ENCODE peak calls at places on chromosomes 5 and 9, in eight cellular contexts. G is left lung; A is BE2C; O is right atrium auricular region; D is CD8-positive, alpha-beta memory T cell; Y is hepatocyte; B is naive thymus-derived CD4-positive, alpha-beta T cell; Q is uterus. Z is an unnamed sample.

GRCh38 chr5:160464466-160464797 is 42.8 kb downstream of the PTTG1 start:
- DNase-seq in G (no peak), A (no peak), O (no peak), D (no peak), Y (no peak), B (no peak), Q (no peak), Z (no peak)

GRCh38 chr9:79149585-79149984 is 422.2 kb upstream of the TLE4 start:
- DNase-seq in G (no peak), A (no peak), O (no peak), D (no peak), Y (no peak), B (no peak), Q (no peak), Z (no peak)

GRCh38 chr5:172540099-172540870 is 86.0 kb upstream of the SH3PXD2B start:
- DNase-seq in G (no peak), A (no peak), O (peak; percentile 36), D (no peak), Y (no peak), B (no peak), Q (peak; percentile 10), Z (no peak)

GRCh38 chr5:72921886-72922285 is 34.0 kb upstream of the FCHO2 start:
- DNase-seq in G (no peak), A (no peak), O (no peak), D (no peak), Y (no peak), B (no peak), Q (no peak), Z (no peak)

GRCh38 chr9:127109212-127109711 is 13.2 kb downstream of the ANGPTL2 start:
- DNase-seq in G (no peak), A (no peak), O (no peak), D (no peak), Y (no peak), B (no peak), Q (no peak), Z (no peak)

GRCh38 chr5:18197734-18198133 is 563.5 kb downstream of the TAF11L14 start:
- DNase-seq in G (no peak), A (no peak), O (no peak), D (no peak), Y (no peak), B (no peak), Q (no peak), Z (no peak)

GRCh38 chr5:136192526-136193395 is at the start of gene SMIM32:
- DNase-seq in G (no peak), A (peak; percentile 42), O (peak; percentile 38), D (no peak), Y (peak; percentile 62), B (no peak), Q (no peak), Z (no peak)

GRCh38 chr9:116495725-116496124 is 191.4 kb upstream of the TRIM32 start:
- DNase-seq in G (no peak), A (no peak), O (no peak), D (no peak), Y (no peak), B (no peak), Q (no peak), Z (no peak)

GRCh38 chr5:142293486-142293885 is 31.3 kb downstream of the SPRY4 start:
- DNase-seq in G (no peak), A (no peak), O (no peak), D (no peak), Y (no peak), B (no peak), Q (no peak), Z (no peak)

DNA sequence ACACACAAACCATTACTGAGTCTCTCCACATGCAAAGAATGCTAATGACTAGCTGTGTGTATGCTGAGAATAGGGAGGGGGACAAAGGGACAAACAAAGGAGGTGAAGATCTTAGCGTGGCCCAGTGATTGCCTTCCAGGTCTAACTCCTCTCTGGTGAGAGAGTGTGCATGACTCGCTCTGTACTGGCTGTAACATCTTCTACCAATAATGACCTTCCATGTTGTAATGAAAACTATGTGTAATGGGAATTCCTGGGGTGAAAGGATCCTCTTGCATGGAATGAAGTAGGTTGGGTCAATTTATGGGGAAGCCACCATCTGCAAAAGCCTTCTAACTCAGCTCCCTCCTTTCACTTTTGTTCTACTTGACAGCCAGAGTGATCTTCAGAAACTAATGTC is 24.4 kb upstream of the GPR151 start:
- DNase-seq in G (no peak), A (no peak), O (no peak), D (no peak), Y (no peak), B (no peak), Q (no peak), Z (no peak)
- H3K4me3 ChIP-seq in G (no peak overlapping the region), A (no peak overlapping the region), O (no peak overlapping the region), D (no peak overlapping the region), Y (no peak overlapping the region), B (no peak overlapping the region), Q (no peak overlapping the region), Z (no peak overlapping the region)

GRCh38 chr5:140764177-140765020 is 21.5 kb upstream of the PCDHA1 start:
- DNase-seq in G (no peak), A (no peak), O (no peak), D (no peak), Y (no peak), B (no peak), Q (no peak), Z (no peak)
- H3K9me3 ChIP-seq in G (peaks cover 6% of the 10 kb centered on the region), A (no peaks in the 10 kb centered on the region), O (peaks cover 45% of the 10 kb centered on the region), D (peaks cover 44% of the 10 kb centered on the region), Y (peaks cover 25% of the 10 kb centered on the region), B (peaks cover 77% of the 10 kb centered on the region), Q (no peaks in the 10 kb centered on the region), Z (peaks cover 33% of the 10 kb centered on the region)

GRCh38 chr5:147780924-147781530 is 1.5 kb downstream of the JAKMIP2 start:
- DNase-seq in G (no peak), A (no peak), O (no peak), D (no peak), Y (no peak), B (no peak), Q (no peak), Z (no peak)
- H3K4me3 ChIP-seq in G (no peak overlapping the region), A (peak overlapping the region; percentile 91), O (no peak overlapping the region), D (no peak overlapping the region), Y (no peak overlapping the region), B (no peak overlapping the region), Q (no peak overlapping the region), Z (no peak overlapping the region)

DNA sequence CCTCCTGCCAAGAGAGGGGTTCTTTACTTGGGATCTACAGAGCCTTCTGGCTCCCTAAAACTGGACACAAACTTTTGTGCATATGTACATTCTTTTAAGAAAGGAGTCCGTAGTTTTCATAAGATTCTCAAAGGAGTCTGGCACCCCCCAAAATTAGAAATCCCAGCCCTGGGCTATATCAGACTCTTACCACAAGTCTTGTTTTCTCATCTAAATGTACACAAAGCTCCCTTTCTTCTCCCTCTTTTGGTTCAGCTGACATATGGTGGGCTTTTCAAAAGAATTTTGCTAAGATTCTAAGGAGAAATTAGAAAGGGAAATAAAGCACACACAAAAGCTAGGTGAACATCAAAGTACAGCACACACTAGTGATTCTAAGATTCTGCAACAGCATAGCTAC is 114.4 kb downstream of the ENC1 start:
- DNase-seq in G (no peak), A (no peak), O (no peak), D (no peak), Y (no peak), B (no peak), Q (no peak), Z (no peak)
- H3K9me3 ChIP-seq in G (no peaks in the 10 kb centered on the region), A (no peaks in the 10 kb centered on the region), O (no peaks in the 10 kb centered on the region), D (no peaks in the 10 kb centered on the region), Y (no peaks in the 10 kb centered on the region), B (peaks cover 4% of the 10 kb centered on the region), Q (no peaks in the 10 kb centered on the region), Z (no peaks in the 10 kb centered on the region)

DNA sequence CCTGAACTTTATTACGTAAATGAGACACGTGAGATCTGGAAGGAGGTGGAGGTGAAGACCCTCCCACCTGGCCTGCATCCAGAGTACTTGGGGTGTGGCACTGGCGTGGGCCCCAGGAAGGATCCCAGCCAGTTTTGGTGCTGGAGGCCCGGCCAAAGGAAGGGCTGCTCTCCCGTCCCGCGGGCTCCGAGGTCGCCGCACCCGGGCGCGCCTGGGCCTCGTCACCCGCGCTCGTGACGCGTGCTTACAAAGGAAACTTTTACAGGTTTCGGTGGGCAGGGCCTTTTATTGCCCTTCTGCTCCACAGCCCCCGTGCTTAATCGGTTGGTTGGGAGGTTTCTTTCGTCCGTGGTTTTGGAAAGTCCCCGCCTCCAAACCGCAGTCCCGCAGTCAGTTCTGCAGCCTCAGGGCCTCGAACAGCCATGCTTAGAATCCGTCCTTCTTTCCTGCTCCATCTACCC is 29.2 kb downstream of the CDKN2A start:
- DNase-seq in G (peak; percentile 78), A (no peak), O (no peak), D (peak; percentile 54), Y (peak; percentile 54), B (peak; percentile 30), Q (no peak), Z (peak; percentile 73)
- H3K4me3 ChIP-seq in G (no peak overlapping the region), A (no peak overlapping the region), O (peak overlapping the region; percentile 33), D (peak overlapping the region; percentile 40), Y (peak overlapping the region; percentile 8), B (peak overlapping the region; percentile 33), Q (no peak overlapping the region), Z (peak overlapping the region; percentile 31)

GRCh38 chr9:96751815-96752214 is 26.1 kb downstream of the ZNF510 start:
- DNase-seq in G (no peak), A (no peak), O (no peak), D (no peak), Y (no peak), B (no peak), Q (no peak), Z (no peak)
- H3K9me3 ChIP-seq in G (peaks cover 7% of the 10 kb centered on the region), A (peaks cover 3% of the 10 kb centered on the region), O (peaks cover 13% of the 10 kb centered on the region), D (peaks cover 51% of the 10 kb centered on the region), Y (peaks cover 20% of the 10 kb centered on the region), B (peaks cover 79% of the 10 kb centered on the region), Q (no peaks in the 10 kb centered on the region), Z (peaks cover 50% of the 10 kb centered on the region)

DNA sequence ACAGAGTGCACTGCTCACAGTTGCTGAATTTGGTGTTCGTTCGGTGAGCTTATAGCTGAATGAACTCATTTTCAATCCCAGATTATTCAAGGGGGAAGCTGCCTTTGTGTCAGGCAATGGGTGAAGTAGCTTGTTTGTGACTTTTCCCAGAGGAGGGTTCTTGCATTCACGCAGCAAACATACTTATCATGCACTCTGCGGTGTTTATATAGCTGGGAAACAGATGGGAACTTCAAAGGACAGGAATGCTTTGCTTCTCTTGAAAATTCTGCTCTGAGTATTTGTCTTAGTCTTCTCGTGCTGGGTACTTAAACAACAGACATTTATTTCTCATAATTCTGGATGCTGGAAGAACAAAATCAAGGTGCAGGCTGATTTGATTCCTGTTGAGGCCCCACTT is 64.7 kb upstream of the ABCA1 start:
- DNase-seq in G (no peak), A (no peak), O (no peak), D (no peak), Y (peak; percentile 32), B (no peak), Q (no peak), Z (no peak)
- H3K4me3 ChIP-seq in G (no peak overlapping the region), A (no peak overlapping the region), O (no peak overlapping the region), D (no peak overlapping the region), Y (no peak overlapping the region), B (no peak overlapping the region), Q (no peak overlapping the region), Z (no peak overlapping the region)